ENCODE peak calls at places on chromosomes 13 and 19, in four cellular contexts. T is bronchial epithelial cell; C is 8988T; O is activated CD4-positive, alpha-beta memory T cell treated with anti-CD3 and anti-CD28 coated beads, Interleukin-2, amount 10 ng/mL, durations not matched to agents 7 days and 5 days. M is an unnamed sample.

GRCh38 chr13:102940143-102940542 is 94.3 kb downstream of the ERCC5 start:
- DNase-seq in T (no peak), C (no peak), O (no peak), M (no peak)

GRCh38 chr13:37442996-37443395 is 155.6 kb downstream of the POSTN start:
- DNase-seq in C (no peak), O (no peak), T (peak), M (no peak)

GRCh38 chr13:97883356-97883755 is 70.1 kb upstream of the IPO5 start:
- DNase-seq in C (no peak), O (no peak), T (no peak), M (no peak)

GRCh38 chr13:96191367-96191766 is 101.5 kb downstream of the HS6ST3 start:
- DNase-seq in T (no peak), O (no peak), C (no peak), M (no peak)

GRCh38 chr13:49421391-49421790 is 22.5 kb downstream of the CAB39L start:
- DNase-seq in O (peak), T (peak), C (no peak), M (peak)

GRCh38 chr13:97435794-97436193 is 1.8 kb downstream of the RAP2A start:
- DNase-seq in C (no peak), O (no peak), T (peak), M (no peak)

GRCh38 chr13:45799451-45799850 is 52.1 kb downstream of the SIAH3 start:
- DNase-seq in T (no peak), O (no peak), C (no peak), M (no peak)

GRCh38 chr19:10604460-10604980 is 17.4 kb upstream of the AP1M2 start:
- DNase-seq in O (no peak), C (no peak), T (no peak), M (peak)

GRCh38 chr13:39144941-39145533 is 106.8 kb downstream of the NHLRC3 start:
- DNase-seq in C (peak), T (peak), O (peak), M (no peak)

GRCh38 chr13:32409561-32410440 is 18.1 kb downstream of the N4BP2L1 start:
- DNase-seq in C (no peak), T (peak), O (no peak), M (no peak)

GRCh38 chr19:41541990-41542584 is 33.9 kb upstream of the CEACAM21 start:
- DNase-seq in O (peak), T (peak), C (no peak), M (no peak)

GRCh38 chr13:23159205-23159586 is 21.6 kb upstream of the SGCG start:
- DNase-seq in C (no peak), O (peak), T (peak), M (no peak)

GRCh38 chr19:35055715-35056179 is 14.2 kb downstream of the HPN start:
- DNase-seq in C (no peak), O (no peak), T (peak), M (no peak)

GRCh38 chr19:39257227-39257626 is 8.6 kb upstream of the IFNL4 start:
- DNase-seq in O (no peak), T (no peak), C (no peak), M (no peak)

GRCh38 chr13:29543230-29544215 is 52.0 kb downstream of the SLC7A1 start:
- DNase-seq in T (no peak), C (no peak), O (peak), M (peak)

GRCh38 chr13:76791290-76791664 is 94.9 kb downstream of the KCTD12 start:
- DNase-seq in T (peak), O (no peak), C (no peak), M (no peak)

M was measured in stimulated activated naive B cell treated with anti-CD40 and anti-IgM and Interleukin-4, amounts not matched to agents 10 μg/mL and 1 μg/mL and 100 μg/mL, for 72 hours.